ENCODE peak calls at places on chromosomes 12 and 14, in ten cellular contexts. One of them, this sample, is unnamed.

GRCh38 chr12:6425588-6426531 is 18.9 kb upstream of the CD27 start:
- DNase-seq in HFF-Myc: no peak
- DNase-seq in Peyer's patch: no peak
- DNase-seq in GM13977: no peak
- DNase-seq in A549: no peak
- DNase-seq in H9: no peak
- DNase-seq in astrocyte of the cerebellum: no peak
- DNase-seq in progenitor cell of endocrine pancreas: no peak
- DNase-seq in RWPE1: no peak
- DNase-seq in WTC11: no peak
- DNase-seq in this sample: no peak

GRCh38 chr12:98002887-98003493 is 512.4 kb upstream of the TMPO start:
- DNase-seq in HFF-Myc: peak
- DNase-seq in Peyer's patch: no peak
- DNase-seq in GM13977: peak
- DNase-seq in A549: peak
- DNase-seq in H9: peak
- DNase-seq in astrocyte of the cerebellum: peak
- DNase-seq in progenitor cell of endocrine pancreas: no peak
- DNase-seq in RWPE1: peak
- DNase-seq in WTC11: peak
- DNase-seq in this sample: no peak

GRCh38 chr12:86634706-86635410 is 378.7 kb upstream of the MGAT4C start:
- DNase-seq in HFF-Myc: no peak
- DNase-seq in Peyer's patch: no peak
- DNase-seq in GM13977: no peak
- DNase-seq in A549: no peak
- DNase-seq in H9: no peak
- DNase-seq in astrocyte of the cerebellum: no peak
- DNase-seq in progenitor cell of endocrine pancreas: no peak
- DNase-seq in RWPE1: peak
- DNase-seq in WTC11: no peak
- DNase-seq in this sample: no peak

GRCh38 chr12:25388216-25388615 is 137.5 kb upstream of the KRAS start:
- DNase-seq in HFF-Myc: no peak
- DNase-seq in Peyer's patch: no peak
- DNase-seq in GM13977: no peak
- DNase-seq in A549: no peak
- DNase-seq in H9: no peak
- DNase-seq in astrocyte of the cerebellum: peak
- DNase-seq in progenitor cell of endocrine pancreas: no peak
- DNase-seq in RWPE1: no peak
- DNase-seq in WTC11: no peak
- DNase-seq in this sample: no peak

GRCh38 chr12:26239127-26239500 is 43.7 kb downstream of the SSPN start:
- DNase-seq in HFF-Myc: no peak
- DNase-seq in Peyer's patch: no peak
- DNase-seq in GM13977: no peak
- DNase-seq in A549: no peak
- DNase-seq in H9: no peak
- DNase-seq in astrocyte of the cerebellum: no peak
- DNase-seq in progenitor cell of endocrine pancreas: no peak
- DNase-seq in RWPE1: no peak
- DNase-seq in WTC11: no peak
- DNase-seq in this sample: no peak

GRCh38 chr14:34110531-34110930 is 159.7 kb upstream of the EGLN3 start:
- DNase-seq in HFF-Myc: no peak
- DNase-seq in Peyer's patch: no peak
- DNase-seq in GM13977: no peak
- DNase-seq in A549: no peak
- DNase-seq in H9: no peak
- DNase-seq in astrocyte of the cerebellum: no peak
- DNase-seq in progenitor cell of endocrine pancreas: no peak
- DNase-seq in RWPE1: no peak
- DNase-seq in WTC11: no peak
- DNase-seq in this sample: no peak

GRCh38 chr12:28963554-28963953 is 185.5 kb upstream of the FAR2 start:
- DNase-seq in HFF-Myc: no peak
- DNase-seq in Peyer's patch: no peak
- DNase-seq in GM13977: no peak
- DNase-seq in A549: no peak
- DNase-seq in H9: no peak
- DNase-seq in astrocyte of the cerebellum: no peak
- DNase-seq in progenitor cell of endocrine pancreas: no peak
- DNase-seq in RWPE1: peak
- DNase-seq in WTC11: no peak
- DNase-seq in this sample: no peak

GRCh38 chr14:66508846-66509621 is 1.1 kb downstream of the GPHN start:
- DNase-seq in HFF-Myc: no peak
- DNase-seq in Peyer's patch: peak
- DNase-seq in GM13977: peak
- DNase-seq in A549: peak
- DNase-seq in H9: peak
- DNase-seq in astrocyte of the cerebellum: no peak
- DNase-seq in progenitor cell of endocrine pancreas: peak
- DNase-seq in RWPE1: peak
- DNase-seq in WTC11: peak
- DNase-seq in this sample: peak

GRCh38 chr14:33432407-33433023 is 493.8 kb downstream of the NPAS3 start:
- DNase-seq in HFF-Myc: no peak
- DNase-seq in Peyer's patch: no peak
- DNase-seq in GM13977: no peak
- DNase-seq in A549: peak
- DNase-seq in H9: no peak
- DNase-seq in astrocyte of the cerebellum: peak
- DNase-seq in progenitor cell of endocrine pancreas: no peak
- DNase-seq in RWPE1: peak
- DNase-seq in WTC11: no peak
- DNase-seq in this sample: no peak

DNA sequence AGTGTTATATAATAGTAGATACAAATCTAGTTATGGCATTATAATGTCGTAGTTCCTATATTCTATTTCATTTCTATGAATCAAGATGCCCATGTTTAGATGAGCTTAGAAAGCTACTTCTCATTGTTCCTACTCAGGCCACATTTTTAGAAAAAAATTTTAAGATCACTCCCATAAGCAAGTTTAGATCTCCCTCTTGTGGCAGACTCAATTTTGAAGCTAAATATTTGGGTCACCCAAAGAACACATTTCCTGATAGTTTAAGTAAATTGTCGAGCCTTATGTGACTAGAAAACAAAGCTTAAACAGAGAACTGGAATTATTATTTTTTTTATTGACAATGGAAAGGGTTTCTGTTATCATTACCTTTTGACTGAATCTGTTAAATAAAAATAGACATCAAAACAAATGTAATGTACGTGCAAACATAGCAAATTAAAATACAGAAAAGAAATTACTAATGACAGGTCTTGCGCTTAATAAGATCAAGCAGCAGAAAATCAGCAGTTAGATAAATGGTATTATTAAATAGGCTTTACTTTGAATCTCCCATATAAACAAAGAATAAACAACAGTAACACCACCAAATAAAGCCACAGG is 180.2 kb downstream of the ACSS3 start:
- DNase-seq in HFF-Myc: peak
- DNase-seq in Peyer's patch: no peak
- DNase-seq in GM13977: no peak
- DNase-seq in A549: no peak
- DNase-seq in H9: no peak
- DNase-seq in astrocyte of the cerebellum: peak
- DNase-seq in progenitor cell of endocrine pancreas: no peak
- DNase-seq in RWPE1: peak
- DNase-seq in WTC11: no peak
- DNase-seq in this sample: no peak
- TF ChIP-seq CTCF in HFF-Myc: peak
- TF ChIP-seq CTCF in Peyer's patch: peak
- TF ChIP-seq CTCF in GM13977: peak
- TF ChIP-seq CTCF in A549: peak
- TF ChIP-seq CTCF in H9: peak
- TF ChIP-seq CTCF in astrocyte of the cerebellum: peak
- TF ChIP-seq CTCF in progenitor cell of endocrine pancreas: peak
- TF ChIP-seq CTCF in RWPE1: peak
- TF ChIP-seq CTCF in WTC11: peak
- TF ChIP-seq CTCF in this sample: peak

DNA sequence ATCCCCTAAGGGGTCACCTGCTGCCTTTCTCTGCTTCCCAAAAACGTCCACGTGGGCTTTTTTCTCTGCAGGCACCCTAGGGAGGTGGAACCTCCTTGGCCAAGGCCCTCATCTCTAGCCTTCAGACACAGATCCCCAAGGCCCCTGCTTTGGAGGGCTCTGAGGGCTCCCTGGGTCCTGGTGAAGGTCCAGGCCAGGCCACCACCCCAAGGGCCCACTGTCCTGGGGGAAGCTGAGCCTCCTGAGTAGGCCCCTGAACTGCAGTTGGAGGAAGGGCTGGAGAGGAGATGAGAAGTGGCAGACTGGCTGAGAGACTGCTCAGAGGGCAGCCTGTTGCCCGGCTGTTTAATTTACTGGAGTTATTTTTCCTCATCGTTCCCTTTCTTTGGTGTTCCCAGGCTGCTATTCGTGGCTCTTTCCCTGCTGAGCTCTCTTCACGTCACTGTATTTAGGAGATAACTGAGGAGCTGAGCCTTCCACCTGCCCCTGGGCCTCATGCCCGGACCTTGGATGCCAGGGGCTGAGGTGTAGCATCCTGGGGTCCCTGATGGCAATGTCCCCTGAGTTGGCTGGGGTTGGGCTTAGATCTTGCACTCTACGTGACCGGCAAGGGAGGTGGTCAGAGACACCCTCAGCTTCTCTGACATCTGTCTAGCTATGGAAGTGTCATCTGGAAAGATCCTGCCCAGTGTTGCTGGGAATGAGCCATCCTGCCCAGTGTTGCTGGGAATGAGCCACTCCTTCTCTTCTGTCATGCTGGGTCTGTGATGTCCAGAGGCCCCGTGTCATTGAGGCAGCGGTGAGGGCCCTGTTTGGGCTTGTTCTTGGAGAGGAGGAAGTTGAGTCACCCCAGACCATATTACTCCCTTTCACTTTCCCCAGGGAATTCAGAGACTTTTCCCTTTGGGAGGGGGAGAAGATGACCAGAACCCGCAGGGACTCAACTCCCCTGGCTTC is 139.8 kb downstream of the TSPAN9 start:
- DNase-seq in HFF-Myc: peak
- DNase-seq in Peyer's patch: no peak
- DNase-seq in GM13977: no peak
- DNase-seq in A549: no peak
- DNase-seq in H9: no peak
- DNase-seq in astrocyte of the cerebellum: no peak
- DNase-seq in progenitor cell of endocrine pancreas: no peak
- DNase-seq in RWPE1: peak
- DNase-seq in WTC11: no peak
- DNase-seq in this sample: no peak
- TF ChIP-seq CTCF in HFF-Myc: no peak
- TF ChIP-seq CTCF in Peyer's patch: no peak
- TF ChIP-seq CTCF in GM13977: no peak
- TF ChIP-seq CTCF in A549: no peak
- TF ChIP-seq CTCF in H9: no peak
- TF ChIP-seq CTCF in astrocyte of the cerebellum: no peak
- TF ChIP-seq CTCF in progenitor cell of endocrine pancreas: no peak
- TF ChIP-seq CTCF in RWPE1: no peak
- TF ChIP-seq CTCF in WTC11: no peak
- TF ChIP-seq CTCF in this sample: no peak

GRCh38 chr14:93137864-93138263 is 22.1 kb upstream of the ITPK1 start:
- DNase-seq in HFF-Myc: no peak
- DNase-seq in Peyer's patch: peak
- DNase-seq in GM13977: no peak
- DNase-seq in A549: no peak
- DNase-seq in H9: peak
- DNase-seq in astrocyte of the cerebellum: no peak
- DNase-seq in progenitor cell of endocrine pancreas: no peak
- DNase-seq in RWPE1: no peak
- DNase-seq in WTC11: peak
- DNase-seq in this sample: no peak
- TF ChIP-seq CTCF in HFF-Myc: peak
- TF ChIP-seq CTCF in Peyer's patch: peak
- TF ChIP-seq CTCF in GM13977: no peak
- TF ChIP-seq CTCF in A549: no peak
- TF ChIP-seq CTCF in H9: peak
- TF ChIP-seq CTCF in astrocyte of the cerebellum: no peak
- TF ChIP-seq CTCF in progenitor cell of endocrine pancreas: no peak
- TF ChIP-seq CTCF in RWPE1: no peak
- TF ChIP-seq CTCF in WTC11: no peak
- TF ChIP-seq CTCF in this sample: no peak

GRCh38 chr14:70254476-70254961 is 65.8 kb upstream of the SLC8A3 start:
- DNase-seq in HFF-Myc: no peak
- DNase-seq in Peyer's patch: peak
- DNase-seq in GM13977: peak
- DNase-seq in A549: no peak
- DNase-seq in H9: peak
- DNase-seq in astrocyte of the cerebellum: no peak
- DNase-seq in progenitor cell of endocrine pancreas: peak
- DNase-seq in RWPE1: peak
- DNase-seq in WTC11: peak
- DNase-seq in this sample: no peak

GRCh38 chr14:70259420-70259819 is 70.7 kb upstream of the SLC8A3 start:
- DNase-seq in HFF-Myc: no peak
- DNase-seq in Peyer's patch: no peak
- DNase-seq in GM13977: no peak
- DNase-seq in A549: no peak
- DNase-seq in H9: no peak
- DNase-seq in astrocyte of the cerebellum: no peak
- DNase-seq in progenitor cell of endocrine pancreas: no peak
- DNase-seq in RWPE1: no peak
- DNase-seq in WTC11: no peak
- DNase-seq in this sample: no peak

GRCh38 chr14:70257526-70257925 is 68.8 kb upstream of the SLC8A3 start:
- DNase-seq in HFF-Myc: no peak
- DNase-seq in Peyer's patch: no peak
- DNase-seq in GM13977: peak
- DNase-seq in A549: no peak
- DNase-seq in H9: peak
- DNase-seq in astrocyte of the cerebellum: no peak
- DNase-seq in progenitor cell of endocrine pancreas: no peak
- DNase-seq in RWPE1: peak
- DNase-seq in WTC11: peak
- DNase-seq in this sample: no peak
- TF ChIP-seq CTCF in HFF-Myc: peak
- TF ChIP-seq CTCF in Peyer's patch: peak
- TF ChIP-seq CTCF in GM13977: peak
- TF ChIP-seq CTCF in A549: peak
- TF ChIP-seq CTCF in H9: peak
- TF ChIP-seq CTCF in astrocyte of the cerebellum: peak
- TF ChIP-seq CTCF in progenitor cell of endocrine pancreas: no peak
- TF ChIP-seq CTCF in RWPE1: no peak
- TF ChIP-seq CTCF in WTC11: peak
- TF ChIP-seq CTCF in this sample: no peak

GRCh38 chr12:20946732-20947131 is 136.2 kb downstream of the SLCO1B3 start:
- DNase-seq in HFF-Myc: no peak
- DNase-seq in Peyer's patch: no peak
- DNase-seq in GM13977: peak
- DNase-seq in A549: no peak
- DNase-seq in H9: peak
- DNase-seq in astrocyte of the cerebellum: peak
- DNase-seq in progenitor cell of endocrine pancreas: no peak
- DNase-seq in RWPE1: no peak
- DNase-seq in WTC11: peak
- DNase-seq in this sample: no peak
- TF ChIP-seq CTCF in HFF-Myc: peak
- TF ChIP-seq CTCF in Peyer's patch: peak
- TF ChIP-seq CTCF in GM13977: peak
- TF ChIP-seq CTCF in A549: peak
- TF ChIP-seq CTCF in H9: peak
- TF ChIP-seq CTCF in astrocyte of the cerebellum: peak
- TF ChIP-seq CTCF in progenitor cell of endocrine pancreas: peak
- TF ChIP-seq CTCF in RWPE1: no peak
- TF ChIP-seq CTCF in WTC11: peak
- TF ChIP-seq CTCF in this sample: peak

This sample was measured in osteocyte.